ENCODE peak calls at places on chromosomes 11 and 22, in five cellular contexts. R is stomach, E is heart left ventricle, F is suprapubic skin, M is left lung. V is an unnamed sample.

GRCh38 chr11:125076378-125076945 is 13.4 kb downstream of the SLC37A2 start:
- DNase-seq in R (no peak), E (no peak), F (no peak), M (no peak), V (no peak)

GRCh38 chr11:114395776-114396175 is 4.5 kb downstream of the C11orf71 start:
- DNase-seq in R (no peak), E (no peak), F (no peak), M (no peak), V (no peak)

GRCh38 chr11:64117763-64118459 is 48.0 kb downstream of the MACROD1 start:
- DNase-seq in R (no peak), E (no peak), F (no peak), M (no peak), V (no peak)

GRCh38 chr11:69202511-69203221 is 46.9 kb downstream of the SMIM38 start:
- DNase-seq in R (no peak), E (no peak), F (peak; percentile 51), M (no peak), V (no peak)

GRCh38 chr22:19876941-19877625 is 22.4 kb upstream of the GNB1L start:
- DNase-seq in R (no peak), E (no peak), F (peak; percentile 61), M (peak; percentile 30), V (peak; percentile 59)

GRCh38 chr11:723120-723883 is 17.3 kb downstream of the EPS8L2 start:
- DNase-seq in R (no peak), E (no peak), F (no peak), M (no peak), V (no peak)

GRCh38 chr11:64076764-64077163 is 41.0 kb downstream of the FLRT1 start:
- DNase-seq in R (no peak), E (no peak), F (no peak), M (no peak), V (no peak)

GRCh38 chr11:27532652-27533325 is 26.2 kb upstream of the LIN7C start:
- DNase-seq in R (no peak), E (no peak), F (no peak), M (no peak), V (no peak)

GRCh38 chr11:67691149-67691548 is 16.7 kb upstream of the ALDH3B2 start:
- DNase-seq in R (no peak), E (no peak), F (no peak), M (no peak), V (no peak)

GRCh38 chr22:25764270-25765015 is 22.5 kb downstream of the MYO18B start:
- DNase-seq in R (no peak), E (no peak), F (no peak), M (no peak), V (no peak)

GRCh38 chr11:7904910-7905309 is 26.2 kb downstream of the OR10A6 start:
- DNase-seq in R (no peak), E (no peak), F (no peak), M (no peak), V (no peak)

GRCh38 chr11:130523609-130524008 is 75.2 kb downstream of the ADAMTS15 start:
- DNase-seq in R (no peak), E (no peak), F (no peak), M (no peak), V (no peak)

GRCh38 chr11:108616549-108616948 is 23.0 kb upstream of the EXPH5 start:
- DNase-seq in R (no peak), E (no peak), F (no peak), M (no peak), V (no peak)

GRCh38 chr11:98564233-98564632 is 456.5 kb upstream of the CNTN5 start:
- DNase-seq in R (no peak), E (no peak), F (no peak), M (no peak), V (no peak)

GRCh38 chr11:126082251-126083109 is 19.8 kb upstream of the CDON start:
- DNase-seq in R (no peak), E (no peak), F (no peak), M (no peak), V (no peak)

GRCh38 chr22:19643448-19644313 is 70.6 kb upstream of the SEPTIN5 start:
- DNase-seq in R (no peak), E (no peak), F (no peak), M (no peak), V (no peak)

DNA sequence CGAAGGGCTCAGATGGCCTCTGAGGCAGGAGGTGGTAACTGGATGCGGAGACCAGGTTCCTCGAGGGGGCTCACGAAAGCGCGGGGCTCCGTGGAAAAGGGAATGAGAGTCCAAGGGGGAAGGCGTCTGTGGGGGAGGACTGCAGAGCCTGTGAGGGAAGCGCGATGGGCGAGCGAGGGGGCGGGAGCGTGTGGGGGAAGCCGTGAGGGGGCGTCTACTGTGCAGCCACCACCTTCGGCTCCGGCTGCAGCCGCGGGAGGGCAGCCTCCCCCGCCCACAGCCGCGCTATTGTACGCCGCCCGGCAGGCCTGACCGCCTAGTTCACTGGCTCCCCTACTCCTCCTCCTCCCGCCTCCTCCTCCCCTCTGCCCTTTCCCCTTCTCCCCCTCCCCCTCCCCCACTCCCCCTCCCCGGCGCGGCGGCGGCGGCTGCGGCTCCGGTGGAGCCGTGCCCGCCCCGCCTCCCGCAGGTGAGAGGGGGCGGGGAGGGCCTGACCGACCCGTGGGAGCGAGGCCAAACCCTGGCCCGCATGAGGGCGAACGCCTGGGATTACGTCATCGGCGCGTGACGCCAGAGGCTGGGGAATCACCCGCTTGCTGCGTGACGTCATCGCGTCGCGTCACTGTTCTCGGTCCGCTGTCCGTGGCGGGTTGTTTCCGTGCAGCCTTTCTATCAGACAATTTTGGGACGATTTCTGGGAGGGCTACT is at the start of gene PAK1:
- DNase-seq in R (peak; percentile 95), E (peak; percentile 73), F (peak; percentile 93), M (peak; percentile 91), V (peak; percentile 90)
- TF ChIP-seq CTCF in R (peak; percentile 30), E (no peak), F (no peak), M (no peak), V (no peak)

DNA sequence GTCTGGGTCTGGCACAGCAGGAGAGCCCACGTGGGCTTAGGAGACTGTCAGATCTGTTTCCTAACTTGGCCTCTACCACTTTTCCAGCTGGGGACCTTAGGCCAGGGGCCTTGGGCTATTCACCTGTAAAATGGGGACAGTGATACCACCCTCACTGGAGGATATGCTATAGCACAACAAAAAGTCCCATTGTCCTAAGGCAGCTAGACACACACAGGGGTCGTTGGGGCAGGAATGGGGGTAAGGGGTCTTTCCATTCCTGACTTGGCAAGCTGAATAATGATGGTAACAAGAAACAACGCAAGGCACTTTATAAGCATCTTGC is 2.6 kb upstream of the SH3BP1 start:
- DNase-seq in R (no peak), E (no peak), F (no peak), M (no peak), V (no peak)
- H3K4me3 ChIP-seq in R (no peak overlapping the region), E (no peak overlapping the region), F (no peak overlapping the region), M (no peak overlapping the region), V (no peak overlapping the region)

DNA sequence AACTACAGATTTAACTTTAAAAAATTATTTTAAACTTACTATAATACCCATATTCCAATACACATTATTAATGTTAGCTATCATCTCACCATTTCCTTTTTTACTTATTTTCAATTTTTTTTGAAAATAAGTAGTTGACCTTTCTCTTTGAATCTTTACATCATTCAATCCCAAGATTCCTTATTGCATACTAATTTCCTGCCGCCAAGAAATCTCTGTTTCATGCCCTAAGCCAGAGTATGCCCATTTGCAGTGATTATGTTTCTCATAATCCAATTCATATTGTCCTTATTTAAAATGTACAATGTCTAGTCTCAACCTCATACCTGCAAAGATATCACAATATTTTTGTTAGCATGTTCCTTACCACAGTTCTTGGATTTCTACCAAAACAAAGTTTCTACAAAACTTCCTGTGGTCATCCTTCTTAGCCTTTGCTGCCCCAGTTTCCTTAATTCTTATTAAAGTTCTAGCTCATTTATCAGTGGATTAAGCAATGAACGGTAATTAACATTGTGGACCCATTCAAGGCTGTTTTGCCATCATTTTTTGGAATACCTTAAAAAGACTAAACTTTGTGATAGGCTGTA is 75.3 kb downstream of the CD44 start:
- DNase-seq in R (no peak), E (no peak), F (no peak), M (no peak), V (no peak)
- H3K4me1 ChIP-seq in R (peaks cover 64% of the 10 kb centered on the region), E (no peaks in the 10 kb centered on the region), F (peaks cover 49% of the 10 kb centered on the region), M (peaks cover 69% of the 10 kb centered on the region), V (peaks cover 8% of the 10 kb centered on the region)

DNA sequence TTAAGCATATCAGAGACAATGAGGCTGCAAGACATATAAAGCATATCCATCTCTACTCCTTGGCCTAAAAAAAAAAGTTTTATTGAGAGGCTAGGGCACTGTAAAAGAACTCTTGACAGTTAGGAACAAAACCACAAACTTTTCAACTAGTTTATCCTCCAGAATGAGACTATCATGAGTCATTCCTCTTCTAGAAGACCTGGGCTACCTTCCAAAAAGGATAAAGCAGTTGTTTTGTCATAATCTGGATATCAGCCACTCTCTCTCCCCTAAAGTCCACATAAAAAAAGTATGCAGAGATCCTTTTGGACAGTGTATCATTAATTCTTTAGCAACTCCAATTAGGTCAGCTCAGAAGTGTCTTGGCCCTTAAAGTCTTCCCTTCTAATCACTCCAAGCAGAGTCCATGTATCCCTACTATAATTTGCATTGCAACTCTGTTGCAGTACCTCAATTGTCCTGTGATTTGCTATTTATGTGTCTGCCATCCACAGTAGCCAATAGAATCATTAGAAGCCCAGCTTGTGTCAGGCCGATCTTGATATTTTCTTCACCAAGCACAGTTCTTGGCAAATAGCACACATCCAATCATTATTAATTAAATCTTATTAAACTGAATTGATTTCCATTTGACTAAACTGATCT is 10.4 kb downstream of the OR51T1 start:
- DNase-seq in R (no peak), E (no peak), F (no peak), M (no peak), V (no peak)
- TF ChIP-seq CTCF in R (no peak), E (no peak), F (no peak), M (peak; percentile 27), V (no peak)

DNA sequence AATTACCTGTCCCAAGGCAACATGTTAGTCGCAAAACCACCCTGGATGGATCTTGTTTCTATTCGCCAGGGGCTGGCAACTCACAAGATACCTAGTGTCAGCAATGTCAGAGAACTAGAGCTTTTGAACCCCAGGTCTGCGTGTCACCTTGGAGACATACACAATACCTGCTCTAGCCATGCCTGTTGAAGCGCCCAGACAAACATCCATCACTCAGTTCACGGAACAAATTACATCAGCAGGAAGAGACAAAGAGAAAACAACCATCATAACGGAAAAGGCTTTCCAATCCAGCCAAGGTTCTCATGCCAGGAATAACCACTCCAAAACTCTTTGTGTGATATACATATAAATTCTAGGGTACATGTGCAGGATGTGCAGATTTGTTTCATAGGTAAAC is 2.2 kb downstream of the CD59 start:
- DNase-seq in R (no peak), E (no peak), F (no peak), M (no peak), V (no peak)
- H3K4me3 ChIP-seq in R (peak overlapping the region; percentile 65), E (peak overlapping the region; percentile 97), F (peak overlapping the region; percentile 89), M (no peak overlapping the region), V (peak overlapping the region; percentile 95)

DNA sequence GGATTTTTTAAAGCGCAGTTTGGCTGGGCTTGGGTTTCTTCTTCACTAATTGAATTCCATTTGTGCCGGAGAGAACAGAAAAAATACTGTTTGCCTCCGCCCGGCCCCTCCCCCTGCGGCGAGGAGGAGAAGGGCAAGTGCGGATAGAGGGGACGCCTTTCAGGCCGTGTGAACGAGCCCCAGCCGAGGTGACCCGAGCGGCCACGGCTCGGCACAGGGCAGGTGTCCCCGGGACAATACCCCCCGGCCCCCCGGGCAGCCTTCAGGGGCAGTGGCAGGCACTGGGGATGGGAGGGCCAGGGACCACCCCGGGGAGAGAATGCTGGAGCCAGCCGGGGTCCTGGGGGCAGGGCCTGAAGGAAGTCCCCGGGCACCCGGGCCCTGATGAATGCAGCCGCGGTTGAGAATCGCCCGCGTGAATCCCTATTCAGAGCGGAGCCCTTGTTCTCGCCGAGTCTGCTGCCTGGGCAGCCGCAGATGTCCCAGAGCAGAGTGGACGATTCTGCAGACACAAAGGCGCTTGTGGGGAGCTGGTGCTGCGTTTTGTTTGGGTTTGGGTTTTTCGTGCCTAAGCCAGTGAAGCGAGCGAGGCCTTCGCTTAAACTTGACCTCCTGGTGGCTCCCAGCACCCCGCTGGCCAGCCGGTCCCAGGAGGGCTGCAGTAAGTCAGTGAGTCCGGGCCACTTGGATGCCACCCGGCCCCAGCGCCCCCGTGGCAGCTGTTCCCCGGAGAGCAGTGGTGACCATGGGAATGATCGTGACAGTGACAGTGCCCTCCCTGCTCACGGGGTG is 96.0 kb downstream of the WNT7B start:
- DNase-seq in R (no peak), E (no peak), F (peak; percentile 52), M (peak; percentile 26), V (no peak)
- H3K4me1 ChIP-seq in R (peaks cover 14% of the 10 kb centered on the region), E (peaks cover 23% of the 10 kb centered on the region), F (peaks cover 25% of the 10 kb centered on the region), M (no peaks in the 10 kb centered on the region), V (no peaks in the 10 kb centered on the region)